ENCODE peak calls at places on chromosomes 7 and 10, in ten cellular contexts. E is hepatic stellate cell; X is neural crest cell; Q is aorta; T is mesendoderm; J is RWPE1; R is stimulated activated CD4-positive, alpha-beta T cell treated with anti-CD3 and anti-CD28 coated beads, TNF-alpha, amount 100 ng/mL, for 1 hour; O is AG10803; U is endothelial cell; L is EL. P is an unnamed sample.

GRCh38 chr10:100825946-100826660 is 80.7 kb downstream of the PAX2 start:
- DNase-seq in E (no peak), X (no peak), Q (no peak), T (no peak), J (no peak), R (no peak), O (no peak), U (no peak), L (no peak), P (no peak)

GRCh38 chr10:34507217-34507616 is 307.9 kb downstream of the PARD3 start:
- DNase-seq in E (no peak), X (no peak), Q (no peak), T (peak), J (no peak), R (no peak), O (no peak), U (no peak), L (no peak), P (no peak)

GRCh38 chr10:3090914-3091313 is 23.6 kb downstream of the PFKP start:
- DNase-seq in E (no peak), X (no peak), Q (no peak), T (peak), J (peak), R (no peak), O (peak), U (no peak), L (peak), P (no peak)

GRCh38 chr10:18340496-18341051 is 200.3 kb downstream of the CACNB2 start:
- DNase-seq in E (peak), X (no peak), Q (no peak), T (peak), J (no peak), R (no peak), O (peak), U (no peak), L (peak), P (no peak)

GRCh38 chr7:147879116-147879750 is 711.3 kb upstream of the C7orf33 start:
- DNase-seq in E (no peak), X (no peak), Q (no peak), T (no peak), J (no peak), R (no peak), O (no peak), U (no peak), L (no peak), P (no peak)

GRCh38 chr7:96629884-96630283 is 79.8 kb downstream of the SEM1 start:
- DNase-seq in E (no peak), X (no peak), Q (no peak), T (no peak), J (no peak), R (no peak), O (no peak), U (no peak), L (no peak), P (no peak)

GRCh38 chr10:69045441-69046300 is 42.2 kb upstream of the SRGN start:
- DNase-seq in E (no peak), X (no peak), Q (no peak), T (no peak), J (peak), R (no peak), O (peak), U (no peak), L (no peak), P (peak)

GRCh38 chr10:130354976-130355795 is 219.0 kb downstream of the GLRX3 start:
- DNase-seq in E (no peak), X (no peak), Q (peak), T (no peak), J (no peak), R (no peak), O (no peak), U (no peak), L (no peak), P (no peak)

GRCh38 chr10:126917975-126918908 is 13.0 kb downstream of the DOCK1 start:
- DNase-seq in E (no peak), X (no peak), Q (no peak), T (no peak), J (no peak), R (no peak), O (no peak), U (no peak), L (no peak), P (no peak)

GRCh38 chr10:32982293-32982709 is 24.3 kb upstream of the ITGB1 start:
- DNase-seq in E (no peak), X (no peak), Q (no peak), T (no peak), J (no peak), R (no peak), O (peak), U (no peak), L (peak), P (no peak)

GRCh38 chr7:85773116-85773783 is 586.4 kb upstream of the SEMA3D start:
- DNase-seq in E (no peak), X (no peak), Q (no peak), T (no peak), J (no peak), R (no peak), O (peak), U (no peak), L (peak), P (no peak)

GRCh38 chr7:134890246-134891240 is 95.8 kb upstream of the AGBL3 start:
- DNase-seq in E (no peak), X (no peak), Q (no peak), T (peak), J (peak), R (no peak), O (peak), U (peak), L (peak), P (peak)

GRCh38 chr10:18576586-18576985 is 74.8 kb downstream of the NSUN6 start:
- DNase-seq in E (no peak), X (no peak), Q (no peak), T (no peak), J (no peak), R (no peak), O (no peak), U (no peak), L (no peak), P (no peak)

GRCh38 chr10:20415684-20416083 is 481.4 kb downstream of the NEBL start:
- DNase-seq in E (no peak), X (no peak), Q (no peak), T (no peak), J (no peak), R (no peak), O (no peak), U (no peak), L (no peak), P (no peak)

GRCh38 chr7:3559178-3559765 is 258.2 kb downstream of the SDK1 start:
- DNase-seq in E (no peak), X (no peak), Q (no peak), T (no peak), J (peak), R (no peak), O (peak), U (no peak), L (no peak), P (peak)

GRCh38 chr10:43407148-43407575 is 1.8 kb downstream of the HNRNPF start:
- DNase-seq in E (peak), X (peak), Q (peak), T (peak), J (no peak), R (no peak), O (peak), U (peak), L (peak), P (no peak)

GRCh38 chr7:30019960-30020359 is 6.5 kb downstream of the FKBP14 start:
- DNase-seq in E (no peak), X (no peak), Q (no peak), T (no peak), J (no peak), R (no peak), O (no peak), U (no peak), L (no peak), P (no peak)

GRCh38 chr7:30780909-30781308 is 9.7 kb downstream of the MINDY4 start:
- DNase-seq in E (no peak), X (no peak), Q (no peak), T (no peak), J (no peak), R (no peak), O (no peak), U (no peak), L (no peak), P (no peak)

GRCh38 chr10:68330852-68331454 is 911 bp upstream of the HNRNPH3 start:
- DNase-seq in E (no peak), X (no peak), Q (peak), T (peak), J (no peak), R (no peak), O (peak), U (peak), L (peak), P (no peak)

GRCh38 chr7:43220250-43220649 is 107.8 kb downstream of the HECW1 start:
- DNase-seq in E (no peak), X (no peak), Q (no peak), T (no peak), J (no peak), R (no peak), O (peak), U (no peak), L (peak), P (no peak)

GRCh38 chr7:46291601-46292150 is 370.6 kb upstream of the IGFBP3 start:
- DNase-seq in E (peak), X (no peak), Q (no peak), T (no peak), J (peak), R (no peak), O (peak), U (no peak), L (peak), P (peak)

GRCh38 chr7:768881-769504 is 41.9 kb upstream of the PRKAR1B start:
- DNase-seq in E (no peak), X (no peak), Q (no peak), T (peak), J (no peak), R (no peak), O (no peak), U (no peak), L (no peak), P (no peak)

GRCh38 chr10:50417486-50417905 is 166.2 kb upstream of the ASAH2 start:
- DNase-seq in E (no peak), X (no peak), Q (no peak), T (no peak), J (peak), R (no peak), O (peak), U (no peak), L (peak), P (no peak)

GRCh38 chr7:38374507-38374906 is 101.1 kb upstream of the TARP start:
- DNase-seq in E (peak), X (peak), Q (no peak), T (peak), J (no peak), R (no peak), O (peak), U (peak), L (peak), P (no peak)

GRCh38 chr10:2463301-2463700 is 604.0 kb upstream of the PFKP start:
- DNase-seq in E (no peak), X (no peak), Q (no peak), T (no peak), J (no peak), R (no peak), O (no peak), U (no peak), L (no peak), P (no peak)

P was measured in epithelial cell of prostate.